ENCODE peak calls at places on chromosomes 3 and 15, in four cellular contexts. S is Calu3; R is left ventricle myocardium inferior; J is activated CD4-positive, alpha-beta memory T cell treated with anti-CD3 and anti-CD28 coated beads, Interleukin-2, amount 10 ng/mL, durations not matched to agents 7 days and 5 days. A is an unnamed sample.

GRCh38 chr3:141386611-141387110 is 18.4 kb downstream of the ZBTB38 start:
- DNase-seq in S (no peak), R (no peak), J (no peak), A (peak)

GRCh38 chr3:114672692-114673447 is 379.0 kb downstream of the TIGIT start:
- DNase-seq in S (no peak), R (no peak), J (no peak), A (no peak)

GRCh38 chr15:37744521-37744920 is 189.9 kb upstream of the TMCO5A start:
- DNase-seq in S (no peak), R (no peak), J (no peak), A (no peak)

GRCh38 chr3:100717637-100718487 is 8.6 kb downstream of the TFG start:
- DNase-seq in S (no peak), R (no peak), J (no peak), A (no peak)

GRCh38 chr3:24683090-24683489 is 188.4 kb upstream of the THRB start:
- DNase-seq in S (no peak), R (no peak), J (no peak), A (no peak)

GRCh38 chr3:101676219-101676764 is 640 bp downstream of the ZBTB11 start:
- DNase-seq in S (peak), R (peak), J (peak), A (peak)

GRCh38 chr15:67501177-67501835 is 19.6 kb upstream of the C15orf61 start:
- DNase-seq in S (no peak), R (no peak), J (no peak), A (peak)

GRCh38 chr3:187318819-187319616 is 27.5 kb upstream of the MASP1 start:
- DNase-seq in S (peak), R (no peak), J (peak), A (peak)

GRCh38 chr15:55224892-55225291 is 28.2 kb upstream of the RSL24D1 start:
- DNase-seq in S (no peak), R (no peak), J (no peak), A (no peak)

GRCh38 chr15:65066635-65067333 is 1.0 kb downstream of the RASL12 start:
- DNase-seq in S (no peak), R (peak), J (no peak), A (no peak)

A was measured in RPMI8226.